ENCODE peak calls at places on chromosomes 12 and 14, in four cellular contexts. One of them, this sample, is unnamed.

GRCh38 chr14:68458840-68459469 is 333.9 kb downstream of the ZFP36L1 start:
- DNase-seq in IMR-90: peak
- DNase-seq in H9: peak
- DNase-seq in mesenchymal stem cell: peak
- DNase-seq in this sample: no peak

GRCh38 chr14:90644882-90645281 is 171.3 kb downstream of the TTC7B start:
- DNase-seq in IMR-90: peak
- DNase-seq in H9: no peak
- DNase-seq in mesenchymal stem cell: peak
- DNase-seq in this sample: no peak

GRCh38 chr12:102673606-102674005 is 193.2 kb upstream of the IGF1 start:
- DNase-seq in IMR-90: no peak
- DNase-seq in H9: no peak
- DNase-seq in mesenchymal stem cell: peak
- DNase-seq in this sample: no peak

GRCh38 chr12:27148791-27149190 is 66.4 kb upstream of the C12orf71 start:
- DNase-seq in IMR-90: no peak
- DNase-seq in H9: no peak
- DNase-seq in mesenchymal stem cell: no peak
- DNase-seq in this sample: no peak

GRCh38 chr12:95218164-95218851 is 701 bp downstream of the VEZT start:
- DNase-seq in IMR-90: peak
- DNase-seq in H9: no peak
- DNase-seq in mesenchymal stem cell: peak
- DNase-seq in this sample: no peak

GRCh38 chr14:91752956-91753355 is 21.1 kb upstream of the CATSPERB start:
- DNase-seq in IMR-90: no peak
- DNase-seq in H9: no peak
- DNase-seq in mesenchymal stem cell: no peak
- DNase-seq in this sample: no peak

GRCh38 chr12:27560126-27560525 is 36.1 kb downstream of the PPFIBP1 start:
- DNase-seq in IMR-90: no peak
- DNase-seq in H9: no peak
- DNase-seq in mesenchymal stem cell: no peak
- DNase-seq in this sample: no peak

GRCh38 chr12:129614221-129614885 is 289.5 kb downstream of the TMEM132D start:
- DNase-seq in IMR-90: no peak
- DNase-seq in H9: no peak
- DNase-seq in mesenchymal stem cell: no peak
- DNase-seq in this sample: no peak

GRCh38 chr12:124446364-124446763 is 121.0 kb downstream of the NCOR2 start:
- DNase-seq in IMR-90: no peak
- DNase-seq in H9: no peak
- DNase-seq in mesenchymal stem cell: no peak
- DNase-seq in this sample: no peak

GRCh38 chr14:98775892-98776291 is 496.1 kb downstream of the BCL11B start:
- DNase-seq in IMR-90: no peak
- DNase-seq in H9: no peak
- DNase-seq in mesenchymal stem cell: no peak
- DNase-seq in this sample: no peak

GRCh38 chr14:105166571-105167302 is 1.8 kb downstream of the JAG2 start:
- DNase-seq in IMR-90: no peak
- DNase-seq in H9: no peak
- DNase-seq in mesenchymal stem cell: no peak
- DNase-seq in this sample: no peak
- H2AK5ac ChIP-seq in IMR-90: no peak
- H2AK5ac ChIP-seq in H9: no peak
- H2AK5ac ChIP-seq in mesenchymal stem cell: no peak
- H2AK5ac ChIP-seq in this sample: peak

GRCh38 chr12:51864701-51865469 is 16.4 kb upstream of the FIGNL2 start:
- DNase-seq in IMR-90: no peak
- DNase-seq in H9: peak
- DNase-seq in mesenchymal stem cell: no peak
- DNase-seq in this sample: no peak
- H2AK5ac ChIP-seq in IMR-90: no peak
- H2AK5ac ChIP-seq in H9: no peak
- H2AK5ac ChIP-seq in mesenchymal stem cell: no peak
- H2AK5ac ChIP-seq in this sample: peak

GRCh38 chr14:95690815-95691214 is 4.6 kb downstream of the TCL1B start:
- DNase-seq in IMR-90: no peak
- DNase-seq in H9: no peak
- DNase-seq in mesenchymal stem cell: no peak
- DNase-seq in this sample: no peak
- H2AK5ac ChIP-seq in IMR-90: no peak
- H2AK5ac ChIP-seq in H9: no peak
- H2AK5ac ChIP-seq in mesenchymal stem cell: no peak
- H2AK5ac ChIP-seq in this sample: no peak

GRCh38 chr12:92411687-92412086 is 266.0 kb upstream of the BTG1 start:
- DNase-seq in IMR-90: no peak
- DNase-seq in H9: no peak
- DNase-seq in mesenchymal stem cell: no peak
- DNase-seq in this sample: no peak
- H2AK5ac ChIP-seq in IMR-90: no peak
- H2AK5ac ChIP-seq in H9: no peak
- H2AK5ac ChIP-seq in mesenchymal stem cell: no peak
- H2AK5ac ChIP-seq in this sample: peak

DNA sequence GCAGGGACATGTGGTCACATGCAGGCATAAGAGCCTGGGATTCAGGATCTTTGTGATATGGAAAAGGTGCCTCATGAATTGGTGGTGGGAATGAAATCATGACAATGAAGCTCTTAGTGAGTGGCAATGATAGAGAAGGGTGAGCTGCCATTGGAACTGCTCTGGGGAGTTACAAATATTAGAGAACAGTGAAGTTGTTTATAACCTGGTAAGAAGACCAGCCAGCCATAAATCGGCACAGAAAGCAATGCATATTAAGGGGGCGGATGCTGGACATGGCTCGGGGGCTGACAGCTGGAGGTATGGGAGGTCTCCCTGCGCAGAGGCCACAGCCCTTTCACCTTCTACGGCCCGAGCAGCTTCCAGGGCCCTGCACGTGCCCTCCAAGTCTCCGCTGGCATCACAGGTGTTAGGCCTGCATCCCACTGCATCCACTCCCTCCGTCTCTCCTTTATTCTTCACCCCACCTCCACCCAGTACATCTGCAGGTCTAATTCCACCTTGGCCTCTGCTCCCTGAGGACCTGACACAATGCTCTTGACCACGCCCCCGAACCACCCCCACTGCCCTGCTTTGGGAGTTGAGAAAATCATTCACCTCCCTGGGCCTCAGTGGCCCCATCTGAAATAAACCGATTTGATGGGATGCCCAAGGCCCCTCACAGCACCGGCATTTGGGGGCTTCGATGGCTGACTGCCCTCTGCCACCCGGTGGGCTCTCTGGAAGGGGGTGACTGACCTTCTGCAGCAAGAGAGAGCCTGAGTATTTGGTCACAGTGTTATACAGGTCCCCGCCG is 4.1 kb downstream of the CACNA2D4 start:
- DNase-seq in IMR-90: no peak
- DNase-seq in H9: peak
- DNase-seq in mesenchymal stem cell: no peak
- DNase-seq in this sample: peak
- H2AK5ac ChIP-seq in IMR-90: no peak
- H2AK5ac ChIP-seq in H9: no peak
- H2AK5ac ChIP-seq in mesenchymal stem cell: no peak
- H2AK5ac ChIP-seq in this sample: no peak

GRCh38 chr12:15143467-15143866 is 77.8 kb downstream of the RERG start:
- DNase-seq in IMR-90: no peak
- DNase-seq in H9: no peak
- DNase-seq in mesenchymal stem cell: no peak
- DNase-seq in this sample: no peak
- H2AK5ac ChIP-seq in IMR-90: no peak
- H2AK5ac ChIP-seq in H9: no peak
- H2AK5ac ChIP-seq in mesenchymal stem cell: no peak
- H2AK5ac ChIP-seq in this sample: no peak

GRCh38 chr12:123106640-123107359 is 44.1 kb downstream of the PITPNM2 start:
- DNase-seq in IMR-90: no peak
- DNase-seq in H9: peak
- DNase-seq in mesenchymal stem cell: no peak
- DNase-seq in this sample: no peak
- H2AK5ac ChIP-seq in IMR-90: no peak
- H2AK5ac ChIP-seq in H9: no peak
- H2AK5ac ChIP-seq in mesenchymal stem cell: peak
- H2AK5ac ChIP-seq in this sample: no peak

DNA sequence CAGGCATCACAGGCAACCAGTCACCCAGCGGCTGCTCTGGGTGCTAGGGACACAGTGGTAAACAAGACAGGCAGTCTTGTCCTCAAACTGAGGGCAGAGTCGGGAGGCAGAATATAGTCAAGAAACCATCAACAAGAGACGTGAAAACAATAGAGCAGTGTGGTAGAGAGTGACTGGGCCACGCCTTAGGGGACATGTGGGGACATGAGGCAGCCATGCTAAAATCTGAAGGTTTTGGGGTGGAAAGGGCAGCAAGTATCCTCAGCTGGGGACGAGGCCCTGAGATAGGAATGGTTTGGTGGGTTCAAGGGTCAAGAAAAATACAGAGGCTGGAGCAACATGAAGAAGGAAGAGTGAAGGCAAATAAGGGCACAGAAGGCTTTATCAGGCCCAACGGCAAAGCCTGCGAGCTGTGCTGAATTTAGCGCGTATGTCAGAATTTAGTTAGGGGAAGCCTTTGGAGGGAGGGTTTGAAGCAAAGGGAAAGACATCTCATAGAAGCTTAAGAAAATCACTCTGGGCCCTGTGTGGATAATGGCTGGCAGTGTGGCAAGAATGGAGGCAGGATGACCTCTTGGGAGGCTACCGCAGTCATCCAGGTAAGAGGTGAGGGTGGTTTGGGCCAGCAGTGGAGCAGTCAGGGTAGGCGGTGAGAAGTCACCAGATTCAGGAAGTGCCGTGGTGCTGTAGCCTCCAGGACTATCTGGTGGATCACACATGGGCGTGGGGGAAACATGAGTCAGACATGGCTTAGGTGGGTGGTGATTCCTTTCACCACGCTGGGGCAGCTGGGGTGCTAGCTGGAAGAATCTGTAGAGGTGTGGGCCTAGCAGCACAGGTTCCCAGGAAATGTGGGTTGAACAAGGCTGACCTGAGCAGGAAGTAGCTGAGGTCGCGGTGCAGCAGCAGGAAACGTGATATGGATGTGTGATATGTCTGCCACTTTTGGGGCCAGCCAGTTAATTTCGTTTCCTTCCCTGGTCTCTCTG is 3.0 kb downstream of the EVL start:
- DNase-seq in IMR-90: peak
- DNase-seq in H9: no peak
- DNase-seq in mesenchymal stem cell: no peak
- DNase-seq in this sample: peak
- H2AK5ac ChIP-seq in IMR-90: no peak
- H2AK5ac ChIP-seq in H9: no peak
- H2AK5ac ChIP-seq in mesenchymal stem cell: no peak
- H2AK5ac ChIP-seq in this sample: no peak